ENCODE peak calls at places on chromosomes 11 and 22, in eight cellular contexts. M is H1; Y is central memory CD8-positive, alpha-beta T cell; T is LoVo; W is Kasumi-1; H is fibroblast of lung; C is vagina; I is Calu3. N is an unnamed sample.

GRCh38 chr22:29716814-29717213 is 3.0 kb upstream of the CABP7 start:
- DNase-seq in M (peak; percentile 86), Y (no peak), C (no peak), I (peak; percentile 89), T (peak; percentile 48), W (peak; percentile 14), H (peak; percentile 75), N (no peak)

GRCh38 chr11:106344392-106344791 is 266.9 kb downstream of the AASDHPPT start:
- DNase-seq in C (no peak), T (no peak), W (no peak), Y (no peak), I (no peak), M (no peak), H (peak; percentile 68), N (no peak)

GRCh38 chr11:132318421-132319157 is 948.2 kb downstream of the NTM start:
- DNase-seq in T (no peak), Y (no peak), W (no peak), M (no peak), C (no peak), H (peak; percentile 82), I (no peak), N (no peak)

GRCh38 chr11:74702383-74703007 is 28.7 kb downstream of the CHRDL2 start:
- DNase-seq in W (peak; percentile 83), I (peak; percentile 74), Y (peak; percentile 37), H (peak; percentile 51), C (no peak), T (peak; percentile 75), M (peak; percentile 81), N (peak; percentile 4)

GRCh38 chr11:57095417-57095816 is 86.3 kb upstream of the LRRC55 start:
- DNase-seq in H (no peak), Y (no peak), W (no peak), T (no peak), M (no peak), C (no peak), I (no peak), N (no peak)

GRCh38 chr22:37511368-37512104 is 7.7 kb downstream of the CARD10 start:
- DNase-seq in Y (no peak), C (no peak), H (peak; percentile 45), M (no peak), I (no peak), W (no peak), T (no peak), N (no peak)

GRCh38 chr11:44972746-44973435 is 22.2 kb upstream of the TP53I11 start:
- DNase-seq in C (no peak), I (no peak), W (no peak), M (no peak), Y (no peak), T (no peak), H (no peak), N (no peak)

GRCh38 chr11:121522043-121522941 is 69.5 kb upstream of the SORL1-AS1 start:
- DNase-seq in H (no peak), M (no peak), W (no peak), C (peak; percentile 67), I (no peak), Y (no peak), T (no peak), N (no peak)

GRCh38 chr11:47326198-47326597 is 26.3 kb downstream of the MYBPC3 start:
- DNase-seq in I (no peak), M (no peak), Y (no peak), W (no peak), T (no peak), C (no peak), H (no peak), N (no peak)

GRCh38 chr11:61756452-61757212 is 4.2 kb downstream of the MYRF start:
- DNase-seq in M (no peak), I (peak; percentile 89), H (peak; percentile 46), C (no peak), W (peak; percentile 36), T (peak; percentile 94), Y (no peak), N (no peak)

GRCh38 chr11:57305523-57305922 is 19.2 kb downstream of the TNKS1BP1 start:
- DNase-seq in M (no peak), Y (no peak), I (no peak), C (no peak), W (no peak), T (no peak), H (no peak), N (no peak)

GRCh38 chr11:132284611-132285010 is 914.2 kb downstream of the NTM start:
- DNase-seq in M (no peak), W (no peak), Y (no peak), C (no peak), I (no peak), T (no peak), H (no peak), N (no peak)

GRCh38 chr22:47199261-47199948 is 437.0 kb downstream of the TBC1D22A start:
- DNase-seq in T (no peak), I (no peak), C (peak; percentile 92), W (no peak), H (no peak), Y (peak; percentile 8), M (peak; percentile 27), N (no peak)

GRCh38 chr22:24424901-24425775 is 2.3 kb upstream of the ADORA2A start:
- DNase-seq in M (no peak), H (no peak), W (no peak), T (no peak), C (no peak), Y (no peak), I (no peak), N (no peak)

GRCh38 chr11:14593671-14594070 is 49.9 kb upstream of the PDE3B start:
- DNase-seq in W (no peak), T (no peak), H (no peak), C (no peak), I (no peak), M (no peak), Y (no peak), N (no peak)

GRCh38 chr11:10379433-10379832 is 74.6 kb downstream of the ADM start:
- DNase-seq in W (no peak), M (no peak), C (no peak), Y (no peak), H (peak; percentile 83), T (no peak), I (no peak), N (no peak)

GRCh38 chr22:22710719-22711531 is 66.5 kb downstream of the GGTLC2 start:
- DNase-seq in C (no peak), T (peak; percentile 44), Y (peak; percentile 74), W (no peak), H (peak; percentile 8), I (peak; percentile 83), M (peak; percentile 92), N (peak; percentile 69)

N was measured in stimulated activated CD8-positive, alpha-beta memory T cell treated with anti-CD3 and anti-CD28 coated beads, Interleukin-4, amount 100 ng/mL, for 1 hour.